ENCODE peak calls at places on chromosome 16, in ten cellular contexts. M, D, J, U, X, I, T, L, G and K are unnamed samples.

GRCh38 chr16:85169333-85170065 is 57.2 kb upstream of the CIBAR2 start:
- DNase-seq in G (peak; percentile 58), U (no peak), X (no peak), J (no peak), M (no peak), I (peak; percentile 78), L (no peak), T (no peak), D (no peak), K (no peak)

GRCh38 chr16:51839697-51840462 is 688.8 kb upstream of the SALL1 start:
- DNase-seq in L (no peak), J (no peak), T (no peak), D (no peak), U (peak; percentile 35), X (no peak), M (no peak), I (no peak), G (no peak), K (no peak)

GRCh38 chr16:75085556-75085955 is 31.0 kb downstream of the LDHD start:
- DNase-seq in M (no peak), X (no peak), T (no peak), J (no peak), G (no peak), I (no peak), L (no peak), U (no peak), D (no peak), K (no peak)

GRCh38 chr16:86604436-86605220 is 26.3 kb downstream of the FOXL1 start:
- DNase-seq in X (peak; percentile 37), I (no peak), G (no peak), L (no peak), J (no peak), D (no peak), T (no peak), M (no peak), U (no peak), K (peak; percentile 44)

GRCh38 chr16:75534560-75535205 is 1.2 kb downstream of the CHST5 start:
- DNase-seq in I (peak; percentile 41), D (no peak), U (no peak), G (no peak), J (no peak), X (no peak), L (no peak), T (no peak), M (no peak), K (no peak)

GRCh38 chr16:51971184-51971583 is 575.8 kb downstream of the TOX3 start:
- DNase-seq in D (peak; percentile 30), T (no peak), U (no peak), I (no peak), L (peak; percentile 19), G (no peak), M (no peak), X (no peak), J (no peak), K (no peak)

GRCh38 chr16:85309656-85310587 is 197.7 kb upstream of the CIBAR2 start:
- DNase-seq in G (peak; percentile 87), L (no peak), J (no peak), T (peak; percentile 48), X (no peak), I (no peak), D (no peak), M (no peak), U (no peak), K (no peak)

GRCh38 chr16:54351171-54351570 is 64.6 kb upstream of the IRX3 start:
- DNase-seq in G (no peak), X (no peak), I (no peak), L (no peak), J (no peak), M (no peak), T (no peak), U (no peak), D (no peak), K (no peak)

DNA sequence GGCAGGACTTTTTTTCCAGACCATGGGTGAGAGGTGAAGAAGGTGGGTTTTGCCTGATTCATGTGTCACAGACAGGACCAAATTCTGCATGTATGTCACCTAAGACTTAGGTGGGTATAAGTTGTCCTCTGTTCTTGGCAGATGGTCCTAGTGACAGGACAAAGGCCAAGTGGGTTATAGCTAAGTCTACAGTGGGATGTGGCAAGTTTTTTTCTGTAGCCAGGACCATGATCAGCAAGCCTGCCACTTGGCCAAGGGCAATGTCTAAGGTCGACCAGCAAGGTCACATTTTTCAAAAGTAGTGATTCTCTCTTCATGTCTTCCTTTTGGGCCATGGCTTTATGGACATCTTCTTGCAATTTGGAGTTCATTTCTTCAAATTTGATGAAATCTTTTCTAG is 20.2 kb downstream of the ZNF267 start:
- DNase-seq in G (no peak), X (no peak), L (no peak), I (no peak), M (no peak), J (no peak), T (no peak), U (no peak), D (no peak), K (no peak)
- H3K4me3 ChIP-seq in G (no peak overlapping the region), X (no peak overlapping the region), L (no peak overlapping the region), I (no peak overlapping the region), M (no peak overlapping the region), J (no peak overlapping the region), T (no peak overlapping the region), U (no peak overlapping the region), D (no peak overlapping the region), K (no peak overlapping the region)

GRCh38 chr16:23143391-23143790 is 5.9 kb downstream of the USP31 start:
- DNase-seq in X (no peak), M (no peak), U (no peak), G (no peak), L (no peak), T (no peak), I (no peak), D (no peak), J (no peak), K (no peak)

GRCh38 chr16:23140082-23140481 is 9.2 kb downstream of the USP31 start:
- DNase-seq in M (no peak), D (no peak), X (no peak), G (no peak), J (no peak), I (no peak), L (no peak), U (no peak), T (no peak), K (no peak)

GRCh38 chr16:23141959-23142740 is 7.1 kb downstream of the USP31 start:
- DNase-seq in M (no peak), U (no peak), I (no peak), L (no peak), T (no peak), D (no peak), J (no peak), G (no peak), X (no peak), K (no peak)

GRCh38 chr16:23141033-23141432 is 8.2 kb downstream of the USP31 start:
- DNase-seq in M (no peak), U (no peak), L (no peak), I (no peak), J (no peak), X (no peak), G (no peak), T (no peak), D (no peak), K (no peak)

GRCh38 chr16:23141500-23141899 is 7.8 kb downstream of the USP31 start:
- DNase-seq in M (no peak), U (no peak), X (no peak), L (no peak), J (no peak), I (no peak), G (no peak), T (no peak), D (no peak), K (no peak)
- H3K4me1 ChIP-seq in M (peaks cover 6% of the 10 kb centered on the region), U (peaks cover 13% of the 10 kb centered on the region), X (no peaks in the 10 kb centered on the region), L (peaks cover 11% of the 10 kb centered on the region), J (peaks cover 88% of the 10 kb centered on the region), I (peaks cover 4% of the 10 kb centered on the region), G (peaks cover 40% of the 10 kb centered on the region), T (peaks cover 76% of the 10 kb centered on the region), D (peaks cover 52% of the 10 kb centered on the region), K (no peaks in the 10 kb centered on the region)

DNA sequence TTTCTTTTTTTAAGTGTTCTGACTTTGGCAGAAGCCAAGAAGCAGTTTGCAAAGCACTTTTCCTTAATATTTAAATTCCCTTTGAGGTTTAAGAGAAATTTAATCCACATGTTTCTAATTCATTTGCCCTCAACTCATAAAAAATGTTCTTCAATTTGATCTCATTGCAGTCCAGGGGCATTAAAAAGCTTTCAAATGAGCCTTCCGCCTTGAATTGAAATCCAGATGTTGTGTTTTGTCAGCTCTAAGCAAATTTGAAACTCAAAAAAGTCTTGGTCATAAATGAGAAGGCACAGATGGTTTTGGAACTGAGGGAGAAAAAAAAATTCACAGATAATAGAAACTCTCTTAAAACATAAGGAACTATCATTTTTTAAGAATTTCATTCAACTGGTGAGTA is 1304.9 kb downstream of the CDH8 start:
- DNase-seq in M (no peak), X (no peak), L (no peak), G (no peak), D (no peak), I (no peak), U (no peak), J (no peak), T (no peak), K (no peak)
- H3K9me3 ChIP-seq in M (peaks cover 5% of the 10 kb centered on the region), X (no peaks in the 10 kb centered on the region), L (no peaks in the 10 kb centered on the region), G (no peaks in the 10 kb centered on the region), D (no peaks in the 10 kb centered on the region), I (no peaks in the 10 kb centered on the region), U (no peaks in the 10 kb centered on the region), J (no peaks in the 10 kb centered on the region), T (no peaks in the 10 kb centered on the region), K (no peaks in the 10 kb centered on the region)

GRCh38 chr16:81453091-81453728 is 8.6 kb downstream of the CMIP start:
- DNase-seq in M (no peak), D (no peak), T (no peak), J (no peak), U (no peak), G (no peak), L (no peak), X (no peak), I (no peak), K (no peak)

GRCh38 chr16:81449241-81449640 is 4.6 kb downstream of the CMIP start:
- DNase-seq in T (no peak), G (no peak), J (no peak), U (no peak), L (no peak), I (no peak), D (no peak), X (no peak), M (no peak), K (no peak)

GRCh38 chr16:81449899-81450608 is 5.4 kb downstream of the CMIP start:
- DNase-seq in D (no peak), U (no peak), I (peak; percentile 62), G (no peak), M (no peak), T (no peak), L (no peak), J (no peak), X (no peak), K (no peak)

GRCh38 chr16:81451753-81452680 is 7.4 kb downstream of the CMIP start:
- DNase-seq in U (no peak), M (no peak), D (no peak), J (no peak), I (peak; percentile 53), L (peak; percentile 68), G (no peak), T (no peak), X (no peak), K (peak; percentile 34)

DNA sequence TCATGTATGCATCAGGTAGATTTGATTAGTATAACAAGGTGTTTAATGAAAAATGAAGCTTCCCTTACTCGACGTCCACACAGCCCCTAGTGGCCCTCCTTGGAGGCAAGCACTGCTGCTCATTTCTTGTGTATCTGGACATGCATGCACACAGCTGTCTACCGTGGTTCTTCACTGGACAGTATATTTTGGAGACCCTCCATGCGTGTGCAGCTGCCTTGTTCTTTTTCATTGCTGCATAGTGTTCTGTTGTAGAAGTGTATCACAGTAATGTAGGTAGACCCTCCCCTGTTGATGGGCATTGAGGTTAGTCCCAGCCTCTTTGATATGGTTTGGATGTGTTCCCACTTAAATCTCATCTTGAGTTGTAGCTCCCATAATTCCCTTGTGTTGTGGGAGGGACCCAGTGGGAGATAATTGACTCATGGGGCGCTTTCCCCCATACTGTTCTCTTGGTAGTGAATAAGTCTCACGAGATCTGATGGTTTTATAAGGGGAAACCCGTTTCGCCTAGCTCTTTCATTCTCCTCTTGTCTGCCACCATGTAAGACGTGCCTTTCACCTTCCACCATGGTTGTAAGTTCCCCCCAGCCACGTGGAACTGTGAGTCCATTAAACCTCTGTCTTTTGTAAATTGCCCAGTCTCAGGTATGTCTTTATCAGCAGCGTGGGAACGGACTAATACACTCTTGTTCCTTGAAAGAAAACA is 6.3 kb downstream of the CMIP start:
- DNase-seq in I (peak; percentile 21), X (no peak), J (no peak), D (no peak), M (no peak), G (no peak), T (no peak), L (no peak), U (no peak), K (no peak)
- H3K4me3 ChIP-seq in I (no peak overlapping the region), X (no peak overlapping the region), J (no peak overlapping the region), D (no peak overlapping the region), M (no peak overlapping the region), G (no peak overlapping the region), T (no peak overlapping the region), L (no peak overlapping the region), U (no peak overlapping the region), K (no peak overlapping the region)